ENCODE peak calls at places on chromosomes 13 and 19, in nine cellular contexts. B, O, S, V, U, K, X, Z and R are unnamed samples.

GRCh38 chr19:55156202-55157063 is 1.1 kb downstream of the TNNI3 start:
- DNase-seq in V (peak), X (peak), B (peak), O (peak), U (peak), Z (no peak), K (peak), S (peak), R (no peak)

GRCh38 chr13:114047358-114047881 is 73.5 kb upstream of the C13orf46 start:
- DNase-seq in V (no peak), X (peak), K (peak), B (no peak), S (no peak), Z (no peak), O (no peak), U (peak), R (no peak)

GRCh38 chr19:13984186-13984585 is 21.9 kb downstream of the RFX1 start:
- DNase-seq in O (no peak), V (no peak), U (no peak), K (no peak), S (no peak), X (no peak), B (no peak), Z (no peak), R (no peak)

GRCh38 chr19:4987286-4987685 is 18.4 kb downstream of the KDM4B start:
- DNase-seq in O (no peak), S (no peak), B (no peak), X (no peak), U (no peak), K (peak), Z (no peak), V (no peak), R (no peak)

GRCh38 chr19:12667903-12668302 is 1.3 kb downstream of the WDR83 start:
- DNase-seq in S (no peak), V (no peak), X (no peak), U (no peak), Z (no peak), O (no peak), B (no peak), K (no peak), R (no peak)

GRCh38 chr19:39759457-39760184 is 19.0 kb upstream of the LEUTX start:
- DNase-seq in K (no peak), Z (no peak), X (peak), V (no peak), B (no peak), U (no peak), S (no peak), O (no peak), R (no peak)

GRCh38 chr19:53912653-53913052 is 3.6 kb downstream of the CACNG7 start:
- DNase-seq in U (no peak), S (peak), K (no peak), Z (no peak), B (no peak), X (no peak), O (no peak), V (no peak), R (no peak)

GRCh38 chr13:112141643-112142400 is 74.9 kb downstream of the SOX1 start:
- DNase-seq in X (no peak), B (no peak), O (no peak), S (no peak), Z (no peak), U (no peak), V (no peak), K (no peak), R (no peak)

GRCh38 chr13:98405107-98405571 is 171.8 kb downstream of the STK24 start:
- DNase-seq in S (no peak), B (no peak), V (no peak), U (no peak), X (no peak), Z (no peak), O (peak), K (peak), R (peak)
- TF ChIP-seq CTCF in S (no peak), B (no peak), V (no peak), U (no peak), X (no peak), Z (no peak), O (no peak), K (no peak), R (no peak)

GRCh38 chr13:44142911-44143665 is 230.5 kb upstream of the SERP2 start:
- DNase-seq in K (peak), B (no peak), O (peak), V (no peak), U (no peak), S (no peak), X (no peak), Z (no peak), R (no peak)
- H3K4me3 ChIP-seq in K (peak), B (peak), O (peak), V (peak), U (peak), S (peak), X (no peak), Z (no peak), R (no peak)

GRCh38 chr19:51407631-51408131 is 9.8 kb downstream of the SIGLEC10 start:
- DNase-seq in V (no peak), X (peak), U (no peak), O (peak), B (no peak), K (no peak), S (no peak), Z (no peak), R (peak)
- TF ChIP-seq CTCF in V (peak), X (peak), U (peak), O (peak), B (peak), K (peak), S (peak), Z (peak), R (peak)

GRCh38 chr13:110265341-110265681 is 41.6 kb downstream of the COL4A1 start:
- DNase-seq in B (no peak), Z (no peak), X (no peak), O (no peak), K (no peak), V (no peak), U (no peak), S (peak), R (no peak)

GRCh38 chr13:110266431-110266809 is 40.5 kb downstream of the COL4A1 start:
- DNase-seq in O (no peak), V (no peak), B (no peak), U (no peak), X (no peak), Z (no peak), K (no peak), S (no peak), R (no peak)

GRCh38 chr13:110268061-110268460 is 38.9 kb downstream of the COL4A1 start:
- DNase-seq in S (peak), X (no peak), Z (no peak), B (no peak), K (no peak), O (no peak), V (peak), U (no peak), R (no peak)

GRCh38 chr13:110265682-110266430 is 41.1 kb downstream of the COL4A1 start:
- DNase-seq in U (no peak), O (no peak), Z (no peak), S (peak), V (peak), B (peak), K (peak), X (no peak), R (no peak)

DNA sequence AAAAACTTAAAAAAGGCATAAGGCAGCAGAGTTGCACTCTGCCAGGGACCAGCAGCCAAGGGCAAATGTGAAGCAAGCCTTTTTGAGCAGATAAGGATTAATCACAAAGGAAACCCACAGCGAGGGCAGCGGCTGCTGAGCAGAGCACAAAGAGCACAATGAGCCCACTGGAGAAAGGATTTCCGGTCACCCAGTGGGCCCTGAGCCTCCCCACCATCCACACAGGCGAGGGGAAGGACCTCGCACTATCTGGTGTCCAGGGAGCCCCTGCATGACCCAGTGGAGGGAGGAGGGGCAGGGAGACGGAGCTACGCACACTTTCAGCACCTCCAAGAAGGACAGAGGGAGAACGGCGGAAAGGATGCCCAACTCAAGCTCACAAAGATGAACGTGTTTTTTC is 40.0 kb downstream of the COL4A1 start:
- DNase-seq in K (no peak), Z (no peak), U (no peak), S (peak), O (no peak), B (no peak), V (peak), X (no peak), R (no peak)
- H3K4me3 ChIP-seq in K (no peak), Z (no peak), U (no peak), S (peak), O (no peak), B (no peak), V (no peak), X (no peak), R (no peak)